ENCODE peak calls at places on chromosomes 11 and 22, in ten cellular contexts. One of them, this sample, is unnamed.

GRCh38 chr11:71304491-71304890 is 52.1 kb upstream of the SHANK2 start:
- DNase-seq in GM12865: no peak
- DNase-seq in ovary: no peak
- DNase-seq in HCEC 1CT: no peak
- DNase-seq in stimulated activated CD8-positive, alpha-beta memory T cell treated with anti-CD3 and anti-CD28 coated beads, Interleukin-15, amount 100 ng/mL, for 4 hours: no peak
- DNase-seq in ACHN: no peak
- DNase-seq in progenitor cell of endocrine pancreas: no peak
- DNase-seq in KBM-7: no peak
- DNase-seq in left colon: no peak
- DNase-seq in BE2C: no peak
- DNase-seq in this sample: no peak

GRCh38 chr11:47469411-47470179 is 20.7 kb upstream of the RAPSN start:
- DNase-seq in ACHN: no peak
- DNase-seq in progenitor cell of endocrine pancreas: no peak
- DNase-seq in stimulated activated CD8-positive, alpha-beta memory T cell treated with anti-CD3 and anti-CD28 coated beads, Interleukin-15, amount 100 ng/mL, for 4 hours: no peak
- DNase-seq in left colon: no peak
- DNase-seq in KBM-7: no peak
- DNase-seq in BE2C: no peak
- DNase-seq in HCEC 1CT: peak
- DNase-seq in ovary: no peak
- DNase-seq in GM12865: no peak
- DNase-seq in this sample: no peak

GRCh38 chr22:31081963-31082605 is 966 bp downstream of the SMTN start:
- DNase-seq in stimulated activated CD8-positive, alpha-beta memory T cell treated with anti-CD3 and anti-CD28 coated beads, Interleukin-15, amount 100 ng/mL, for 4 hours: no peak
- DNase-seq in ovary: no peak
- DNase-seq in ACHN: peak
- DNase-seq in left colon: no peak
- DNase-seq in KBM-7: no peak
- DNase-seq in HCEC 1CT: peak
- DNase-seq in BE2C: no peak
- DNase-seq in GM12865: no peak
- DNase-seq in progenitor cell of endocrine pancreas: no peak
- DNase-seq in this sample: no peak

GRCh38 chr11:57567210-57567511 is 311 bp downstream of the UBE2L6 start:
- DNase-seq in ovary: no peak
- DNase-seq in BE2C: no peak
- DNase-seq in left colon: peak
- DNase-seq in stimulated activated CD8-positive, alpha-beta memory T cell treated with anti-CD3 and anti-CD28 coated beads, Interleukin-15, amount 100 ng/mL, for 4 hours: peak
- DNase-seq in KBM-7: no peak
- DNase-seq in HCEC 1CT: no peak
- DNase-seq in GM12865: peak
- DNase-seq in progenitor cell of endocrine pancreas: no peak
- DNase-seq in ACHN: peak
- DNase-seq in this sample: peak

GRCh38 chr11:117072517-117073218 is 25.6 kb downstream of the SIK3 start:
- DNase-seq in left colon: no peak
- DNase-seq in stimulated activated CD8-positive, alpha-beta memory T cell treated with anti-CD3 and anti-CD28 coated beads, Interleukin-15, amount 100 ng/mL, for 4 hours: no peak
- DNase-seq in ACHN: peak
- DNase-seq in ovary: no peak
- DNase-seq in progenitor cell of endocrine pancreas: no peak
- DNase-seq in GM12865: peak
- DNase-seq in BE2C: no peak
- DNase-seq in HCEC 1CT: peak
- DNase-seq in KBM-7: peak
- DNase-seq in this sample: no peak

GRCh38 chr11:304915-305833 is 2.4 kb upstream of the IFITM2 start:
- DNase-seq in progenitor cell of endocrine pancreas: no peak
- DNase-seq in stimulated activated CD8-positive, alpha-beta memory T cell treated with anti-CD3 and anti-CD28 coated beads, Interleukin-15, amount 100 ng/mL, for 4 hours: no peak
- DNase-seq in HCEC 1CT: peak
- DNase-seq in left colon: no peak
- DNase-seq in ACHN: peak
- DNase-seq in BE2C: no peak
- DNase-seq in KBM-7: peak
- DNase-seq in GM12865: peak
- DNase-seq in ovary: peak
- DNase-seq in this sample: peak

GRCh38 chr22:42399315-42400271 is 32.6 kb downstream of the NFAM1 start:
- DNase-seq in left colon: no peak
- DNase-seq in stimulated activated CD8-positive, alpha-beta memory T cell treated with anti-CD3 and anti-CD28 coated beads, Interleukin-15, amount 100 ng/mL, for 4 hours: no peak
- DNase-seq in HCEC 1CT: no peak
- DNase-seq in progenitor cell of endocrine pancreas: no peak
- DNase-seq in ovary: no peak
- DNase-seq in BE2C: peak
- DNase-seq in ACHN: no peak
- DNase-seq in GM12865: no peak
- DNase-seq in KBM-7: peak
- DNase-seq in this sample: peak

GRCh38 chr11:114350022-114350421 is 50.3 kb downstream of the C11orf71 start:
- DNase-seq in stimulated activated CD8-positive, alpha-beta memory T cell treated with anti-CD3 and anti-CD28 coated beads, Interleukin-15, amount 100 ng/mL, for 4 hours: no peak
- DNase-seq in left colon: no peak
- DNase-seq in ACHN: no peak
- DNase-seq in KBM-7: no peak
- DNase-seq in GM12865: no peak
- DNase-seq in ovary: no peak
- DNase-seq in progenitor cell of endocrine pancreas: no peak
- DNase-seq in HCEC 1CT: no peak
- DNase-seq in BE2C: no peak
- DNase-seq in this sample: no peak

GRCh38 chr11:103433976-103434375 is 324.8 kb downstream of the DYNC2H1 start:
- DNase-seq in progenitor cell of endocrine pancreas: no peak
- DNase-seq in left colon: no peak
- DNase-seq in HCEC 1CT: no peak
- DNase-seq in ACHN: no peak
- DNase-seq in BE2C: no peak
- DNase-seq in ovary: no peak
- DNase-seq in stimulated activated CD8-positive, alpha-beta memory T cell treated with anti-CD3 and anti-CD28 coated beads, Interleukin-15, amount 100 ng/mL, for 4 hours: no peak
- DNase-seq in KBM-7: no peak
- DNase-seq in GM12865: no peak
- DNase-seq in this sample: no peak

GRCh38 chr22:44341431-44342346 is 28.9 kb upstream of the SHISAL1 start:
- DNase-seq in GM12865: no peak
- DNase-seq in KBM-7: no peak
- DNase-seq in progenitor cell of endocrine pancreas: no peak
- DNase-seq in left colon: no peak
- DNase-seq in stimulated activated CD8-positive, alpha-beta memory T cell treated with anti-CD3 and anti-CD28 coated beads, Interleukin-15, amount 100 ng/mL, for 4 hours: no peak
- DNase-seq in HCEC 1CT: no peak
- DNase-seq in BE2C: no peak
- DNase-seq in ACHN: no peak
- DNase-seq in ovary: no peak
- DNase-seq in this sample: no peak

GRCh38 chr22:39139933-39140332 is 12.5 kb downstream of the CBX7 start:
- DNase-seq in ACHN: no peak
- DNase-seq in GM12865: no peak
- DNase-seq in progenitor cell of endocrine pancreas: no peak
- DNase-seq in left colon: no peak
- DNase-seq in KBM-7: no peak
- DNase-seq in HCEC 1CT: no peak
- DNase-seq in BE2C: no peak
- DNase-seq in stimulated activated CD8-positive, alpha-beta memory T cell treated with anti-CD3 and anti-CD28 coated beads, Interleukin-15, amount 100 ng/mL, for 4 hours: no peak
- DNase-seq in ovary: no peak
- DNase-seq in this sample: no peak

GRCh38 chr22:49365910-49366309 is 461.8 kb downstream of the BRD1 start:
- DNase-seq in ACHN: no peak
- DNase-seq in GM12865: no peak
- DNase-seq in left colon: no peak
- DNase-seq in stimulated activated CD8-positive, alpha-beta memory T cell treated with anti-CD3 and anti-CD28 coated beads, Interleukin-15, amount 100 ng/mL, for 4 hours: no peak
- DNase-seq in ovary: no peak
- DNase-seq in HCEC 1CT: no peak
- DNase-seq in progenitor cell of endocrine pancreas: no peak
- DNase-seq in KBM-7: no peak
- DNase-seq in BE2C: no peak
- DNase-seq in this sample: no peak

GRCh38 chr11:44509291-44509690 is 56.2 kb upstream of the CD82 start:
- DNase-seq in left colon: no peak
- DNase-seq in GM12865: no peak
- DNase-seq in ovary: no peak
- DNase-seq in HCEC 1CT: no peak
- DNase-seq in ACHN: no peak
- DNase-seq in progenitor cell of endocrine pancreas: no peak
- DNase-seq in BE2C: no peak
- DNase-seq in KBM-7: no peak
- DNase-seq in stimulated activated CD8-positive, alpha-beta memory T cell treated with anti-CD3 and anti-CD28 coated beads, Interleukin-15, amount 100 ng/mL, for 4 hours: no peak
- DNase-seq in this sample: no peak

GRCh38 chr22:42363851-42364250 is 68.4 kb downstream of the NFAM1 start:
- DNase-seq in GM12865: no peak
- DNase-seq in progenitor cell of endocrine pancreas: no peak
- DNase-seq in ovary: no peak
- DNase-seq in left colon: no peak
- DNase-seq in stimulated activated CD8-positive, alpha-beta memory T cell treated with anti-CD3 and anti-CD28 coated beads, Interleukin-15, amount 100 ng/mL, for 4 hours: no peak
- DNase-seq in ACHN: no peak
- DNase-seq in KBM-7: no peak
- DNase-seq in HCEC 1CT: no peak
- DNase-seq in BE2C: no peak
- DNase-seq in this sample: no peak

GRCh38 chr11:116929393-116930090 is 92.1 kb upstream of the APOA1 start:
- DNase-seq in HCEC 1CT: no peak
- DNase-seq in progenitor cell of endocrine pancreas: no peak
- DNase-seq in KBM-7: no peak
- DNase-seq in GM12865: no peak
- DNase-seq in BE2C: no peak
- DNase-seq in stimulated activated CD8-positive, alpha-beta memory T cell treated with anti-CD3 and anti-CD28 coated beads, Interleukin-15, amount 100 ng/mL, for 4 hours: no peak
- DNase-seq in left colon: no peak
- DNase-seq in ovary: no peak
- DNase-seq in ACHN: no peak
- DNase-seq in this sample: no peak

GRCh38 chr11:133065847-133066485 is 466.3 kb downstream of the OPCML start:
- DNase-seq in stimulated activated CD8-positive, alpha-beta memory T cell treated with anti-CD3 and anti-CD28 coated beads, Interleukin-15, amount 100 ng/mL, for 4 hours: no peak
- DNase-seq in left colon: no peak
- DNase-seq in ACHN: no peak
- DNase-seq in HCEC 1CT: no peak
- DNase-seq in KBM-7: no peak
- DNase-seq in GM12865: no peak
- DNase-seq in progenitor cell of endocrine pancreas: no peak
- DNase-seq in ovary: no peak
- DNase-seq in BE2C: no peak
- DNase-seq in this sample: no peak

GRCh38 chr11:107591446-107592236 is 694 bp downstream of the ELMOD1 start:
- DNase-seq in HCEC 1CT: peak
- DNase-seq in ovary: no peak
- DNase-seq in KBM-7: peak
- DNase-seq in BE2C: peak
- DNase-seq in left colon: no peak
- DNase-seq in progenitor cell of endocrine pancreas: peak
- DNase-seq in GM12865: peak
- DNase-seq in stimulated activated CD8-positive, alpha-beta memory T cell treated with anti-CD3 and anti-CD28 coated beads, Interleukin-15, amount 100 ng/mL, for 4 hours: no peak
- DNase-seq in ACHN: no peak
- DNase-seq in this sample: peak

GRCh38 chr22:43002198-43002577 is 12.8 kb downstream of the PACSIN2 start:
- DNase-seq in stimulated activated CD8-positive, alpha-beta memory T cell treated with anti-CD3 and anti-CD28 coated beads, Interleukin-15, amount 100 ng/mL, for 4 hours: no peak
- DNase-seq in ovary: no peak
- DNase-seq in left colon: no peak
- DNase-seq in GM12865: no peak
- DNase-seq in ACHN: peak
- DNase-seq in BE2C: no peak
- DNase-seq in HCEC 1CT: peak
- DNase-seq in progenitor cell of endocrine pancreas: no peak
- DNase-seq in KBM-7: no peak
- DNase-seq in this sample: no peak

GRCh38 chr11:34223021-34223813 is 117.8 kb downstream of the NAT10 start:
- DNase-seq in stimulated activated CD8-positive, alpha-beta memory T cell treated with anti-CD3 and anti-CD28 coated beads, Interleukin-15, amount 100 ng/mL, for 4 hours: no peak
- DNase-seq in ACHN: no peak
- DNase-seq in HCEC 1CT: peak
- DNase-seq in GM12865: no peak
- DNase-seq in BE2C: no peak
- DNase-seq in KBM-7: peak
- DNase-seq in ovary: peak
- DNase-seq in progenitor cell of endocrine pancreas: no peak
- DNase-seq in left colon: peak
- DNase-seq in this sample: peak

GRCh38 chr22:47540011-47540410 is 777.6 kb downstream of the TBC1D22A start:
- DNase-seq in HCEC 1CT: no peak
- DNase-seq in BE2C: no peak
- DNase-seq in progenitor cell of endocrine pancreas: no peak
- DNase-seq in ovary: no peak
- DNase-seq in GM12865: no peak
- DNase-seq in stimulated activated CD8-positive, alpha-beta memory T cell treated with anti-CD3 and anti-CD28 coated beads, Interleukin-15, amount 100 ng/mL, for 4 hours: no peak
- DNase-seq in KBM-7: no peak
- DNase-seq in left colon: no peak
- DNase-seq in ACHN: no peak
- DNase-seq in this sample: no peak

GRCh38 chr11:68996376-68997123 is 15.8 kb upstream of the MRGPRD start:
- DNase-seq in left colon: no peak
- DNase-seq in stimulated activated CD8-positive, alpha-beta memory T cell treated with anti-CD3 and anti-CD28 coated beads, Interleukin-15, amount 100 ng/mL, for 4 hours: no peak
- DNase-seq in progenitor cell of endocrine pancreas: no peak
- DNase-seq in KBM-7: no peak
- DNase-seq in HCEC 1CT: no peak
- DNase-seq in ovary: no peak
- DNase-seq in GM12865: no peak
- DNase-seq in BE2C: no peak
- DNase-seq in ACHN: no peak
- DNase-seq in this sample: no peak

This sample was measured in retina.